ENCODE peak calls at places on chromosomes 13 and 19, in seven cellular contexts. One of them, this sample, is unnamed.

GRCh38 chr13:71169125-71169524 is 697.9 kb downstream of the DACH1 start:
- DNase-seq in A549: no peak
- DNase-seq in HepG2: no peak
- DNase-seq in endothelial cell of umbilical vein: no peak
- DNase-seq in K562: no peak
- DNase-seq in HCT116: no peak
- DNase-seq in H1: no peak
- DNase-seq in this sample: no peak

GRCh38 chr19:11737964-11738745 is 591 bp downstream of the ZNF823 start:
- DNase-seq in K562: peak; percentile 38
- DNase-seq in A549: peak; percentile 43
- DNase-seq in H1: no peak
- DNase-seq in HCT116: no peak
- DNase-seq in HepG2: peak; percentile 67
- DNase-seq in endothelial cell of umbilical vein: peak; percentile 34
- DNase-seq in this sample: peak; percentile 12

GRCh38 chr13:93270769-93271753 is 44.5 kb downstream of the GPC6 start:
- DNase-seq in HCT116: no peak
- DNase-seq in HepG2: peak; percentile 74
- DNase-seq in K562: no peak
- DNase-seq in H1: no peak
- DNase-seq in endothelial cell of umbilical vein: no peak
- DNase-seq in A549: peak; percentile 22
- DNase-seq in this sample: peak; percentile 44

GRCh38 chr19:11480927-11481776 is at the start of gene ELAVL3:
- DNase-seq in HepG2: no peak
- DNase-seq in H1: no peak
- DNase-seq in endothelial cell of umbilical vein: no peak
- DNase-seq in HCT116: no peak
- DNase-seq in A549: no peak
- DNase-seq in K562: no peak
- DNase-seq in this sample: no peak

GRCh38 chr19:4987692-4988370 is 18.9 kb downstream of the KDM4B start:
- DNase-seq in H1: no peak
- DNase-seq in HCT116: no peak
- DNase-seq in HepG2: no peak
- DNase-seq in K562: no peak
- DNase-seq in endothelial cell of umbilical vein: no peak
- DNase-seq in A549: no peak
- DNase-seq in this sample: peak; percentile 59

GRCh38 chr13:25249001-25249543 is 38.2 kb downstream of the MTMR6 start:
- DNase-seq in HCT116: no peak
- DNase-seq in K562: no peak
- DNase-seq in H1: no peak
- DNase-seq in HepG2: peak; percentile 19
- DNase-seq in A549: peak; percentile 9
- DNase-seq in endothelial cell of umbilical vein: no peak
- DNase-seq in this sample: peak; percentile 43

GRCh38 chr19:38270587-38271167 is 6.3 kb downstream of the SPINT2 start:
- DNase-seq in endothelial cell of umbilical vein: no peak
- DNase-seq in H1: no peak
- DNase-seq in A549: peak; percentile 97
- DNase-seq in K562: peak; percentile 77
- DNase-seq in HepG2: no peak
- DNase-seq in HCT116: no peak
- DNase-seq in this sample: peak; percentile 56

GRCh38 chr19:38142176-38143035 is 81.6 kb downstream of the DPF1 start:
- DNase-seq in A549: peak; percentile 81
- DNase-seq in endothelial cell of umbilical vein: peak; percentile 37
- DNase-seq in HepG2: peak; percentile 33
- DNase-seq in K562: peak; percentile 76
- DNase-seq in H1: peak; percentile 41
- DNase-seq in HCT116: no peak
- DNase-seq in this sample: peak; percentile 28

GRCh38 chr19:4867534-4868285 is at the start of gene PLIN3:
- DNase-seq in H1: peak; percentile 81
- DNase-seq in endothelial cell of umbilical vein: peak; percentile 98
- DNase-seq in HepG2: peak; percentile 89
- DNase-seq in K562: peak; percentile 100
- DNase-seq in HCT116: peak; percentile 88
- DNase-seq in A549: peak; percentile 96
- DNase-seq in this sample: peak; percentile 93

GRCh38 chr13:73215807-73216206 is 157.0 kb downstream of the KLF5 start:
- DNase-seq in K562: no peak
- DNase-seq in HepG2: no peak
- DNase-seq in endothelial cell of umbilical vein: no peak
- DNase-seq in H1: no peak
- DNase-seq in HCT116: no peak
- DNase-seq in A549: no peak
- DNase-seq in this sample: peak; percentile 26

DNA sequence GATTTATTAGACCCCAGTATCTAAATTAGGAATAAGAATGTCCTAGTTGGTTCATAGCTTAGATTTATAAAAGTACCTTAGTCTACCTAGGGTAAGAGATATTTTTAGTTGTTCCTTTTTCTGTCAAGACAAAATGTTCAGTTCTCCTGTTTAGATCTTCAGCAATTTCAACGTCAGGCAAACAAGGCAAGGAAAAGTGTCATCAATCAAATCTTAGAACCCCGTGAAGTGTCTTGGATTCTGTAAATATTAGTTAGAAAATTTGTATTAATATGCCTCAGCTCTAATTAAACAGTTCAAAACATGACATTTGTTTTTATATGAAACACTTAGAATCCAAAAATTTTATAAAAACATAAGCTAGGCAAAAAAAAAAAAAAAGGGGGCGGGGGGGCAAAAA is 296.6 kb downstream of the PCDH9 start:
- DNase-seq in A549: peak; percentile 18
- DNase-seq in K562: no peak
- DNase-seq in HCT116: no peak
- DNase-seq in endothelial cell of umbilical vein: no peak
- DNase-seq in H1: no peak
- DNase-seq in HepG2: no peak
- DNase-seq in this sample: no peak
- H3K4me2 ChIP-seq in A549: peak overlapping the region; percentile 80
- H3K4me2 ChIP-seq in K562: no peak overlapping the region
- H3K4me2 ChIP-seq in HCT116: no peak overlapping the region
- H3K4me2 ChIP-seq in endothelial cell of umbilical vein: no peak overlapping the region
- H3K4me2 ChIP-seq in H1: no peak overlapping the region
- H3K4me2 ChIP-seq in HepG2: no peak overlapping the region
- H3K4me2 ChIP-seq in this sample: no peak overlapping the region

GRCh38 chr19:6373096-6373812 is 660 bp downstream of the ALKBH7 start:
- DNase-seq in HCT116: peak; percentile 93
- DNase-seq in K562: peak; percentile 94
- DNase-seq in H1: peak; percentile 98
- DNase-seq in A549: peak; percentile 97
- DNase-seq in HepG2: peak; percentile 88
- DNase-seq in endothelial cell of umbilical vein: peak; percentile 98
- DNase-seq in this sample: peak; percentile 98

GRCh38 chr19:6374711-6375410 is 872 bp downstream of the PSPN start:
- DNase-seq in K562: no peak
- DNase-seq in HCT116: no peak
- DNase-seq in endothelial cell of umbilical vein: no peak
- DNase-seq in HepG2: no peak
- DNase-seq in A549: no peak
- DNase-seq in H1: no peak
- DNase-seq in this sample: no peak

GRCh38 chr19:6373813-6374108 is 1.2 kb downstream of the ALKBH7 start:
- DNase-seq in endothelial cell of umbilical vein: no peak
- DNase-seq in K562: peak; percentile 71
- DNase-seq in H1: no peak
- DNase-seq in A549: no peak
- DNase-seq in HCT116: no peak
- DNase-seq in HepG2: no peak
- DNase-seq in this sample: no peak

GRCh38 chr19:6374179-6374709 is 1.5 kb downstream of the PSPN start:
- DNase-seq in HepG2: no peak
- DNase-seq in K562: no peak
- DNase-seq in HCT116: no peak
- DNase-seq in endothelial cell of umbilical vein: no peak
- DNase-seq in A549: no peak
- DNase-seq in H1: no peak
- DNase-seq in this sample: no peak

DNA sequence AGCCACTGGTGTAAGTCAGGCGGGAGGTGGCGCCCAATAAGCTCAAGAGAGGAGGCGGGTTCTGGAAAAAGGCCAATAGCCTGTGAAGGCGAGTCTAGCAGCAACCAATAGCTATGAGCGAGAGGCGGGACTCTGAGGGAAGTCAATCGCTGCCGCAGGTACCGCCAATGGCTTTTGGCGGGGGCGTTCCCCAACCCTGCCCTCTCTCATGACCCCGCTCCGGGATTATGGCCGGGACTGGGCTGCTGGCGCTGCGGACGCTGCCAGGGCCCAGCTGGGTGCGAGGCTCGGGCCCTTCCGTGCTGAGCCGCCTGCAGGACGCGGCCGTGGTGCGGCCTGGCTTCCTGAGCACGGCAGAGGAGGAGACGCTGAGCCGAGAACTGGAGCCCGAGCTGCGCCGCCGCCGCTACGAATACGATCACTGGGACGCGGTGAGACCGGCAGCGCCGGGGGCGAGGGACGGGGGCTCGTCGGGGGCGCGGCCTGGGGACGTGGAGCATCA is at the start of gene ALKBH7:
- DNase-seq in HepG2: peak; percentile 99
- DNase-seq in A549: peak; percentile 99
- DNase-seq in H1: peak; percentile 97
- DNase-seq in endothelial cell of umbilical vein: peak; percentile 99
- DNase-seq in K562: peak; percentile 91
- DNase-seq in HCT116: peak; percentile 100
- DNase-seq in this sample: peak; percentile 100
- TF ChIP-seq POLR2A in HepG2: peak; percentile 62
- TF ChIP-seq POLR2A in A549: peak; percentile 27
- TF ChIP-seq POLR2A in H1: no peak
- TF ChIP-seq POLR2A in endothelial cell of umbilical vein: no peak
- TF ChIP-seq POLR2A in K562: peak; percentile 84
- TF ChIP-seq POLR2A in HCT116: peak; percentile 9
- TF ChIP-seq POLR2A in this sample: peak; percentile 67

GRCh38 chr19:27777242-27777641 is 1435.7 kb downstream of the UQCRFS1 start:
- DNase-seq in endothelial cell of umbilical vein: no peak
- DNase-seq in K562: no peak
- DNase-seq in H1: no peak
- DNase-seq in HepG2: no peak
- DNase-seq in HCT116: no peak
- DNase-seq in A549: no peak
- DNase-seq in this sample: no peak

GRCh38 chr19:27776524-27776923 is 1436.4 kb downstream of the UQCRFS1 start:
- DNase-seq in HepG2: no peak
- DNase-seq in H1: no peak
- DNase-seq in endothelial cell of umbilical vein: no peak
- DNase-seq in K562: peak; percentile 31
- DNase-seq in A549: no peak
- DNase-seq in HCT116: no peak
- DNase-seq in this sample: no peak

GRCh38 chr19:27779953-27780352 is 1433.0 kb downstream of the UQCRFS1 start:
- DNase-seq in K562: no peak
- DNase-seq in HCT116: no peak
- DNase-seq in HepG2: no peak
- DNase-seq in endothelial cell of umbilical vein: no peak
- DNase-seq in H1: no peak
- DNase-seq in A549: no peak
- DNase-seq in this sample: no peak

GRCh38 chr19:27777726-27778125 is 1435.2 kb downstream of the UQCRFS1 start:
- DNase-seq in HepG2: no peak
- DNase-seq in A549: peak; percentile 52
- DNase-seq in endothelial cell of umbilical vein: no peak
- DNase-seq in K562: peak; percentile 25
- DNase-seq in HCT116: no peak
- DNase-seq in H1: no peak
- DNase-seq in this sample: no peak

GRCh38 chr19:27780367-27781065 is 1432.4 kb downstream of the UQCRFS1 start:
- DNase-seq in K562: no peak
- DNase-seq in A549: no peak
- DNase-seq in HepG2: no peak
- DNase-seq in endothelial cell of umbilical vein: no peak
- DNase-seq in H1: no peak
- DNase-seq in HCT116: no peak
- DNase-seq in this sample: no peak
- H3K4me2 ChIP-seq in K562: no peak overlapping the region
- H3K4me2 ChIP-seq in A549: no peak overlapping the region
- H3K4me2 ChIP-seq in HepG2: no peak overlapping the region
- H3K4me2 ChIP-seq in endothelial cell of umbilical vein: no peak overlapping the region
- H3K4me2 ChIP-seq in H1: no peak overlapping the region
- H3K4me2 ChIP-seq in HCT116: no peak overlapping the region
- H3K4me2 ChIP-seq in this sample: no peak overlapping the region

DNA sequence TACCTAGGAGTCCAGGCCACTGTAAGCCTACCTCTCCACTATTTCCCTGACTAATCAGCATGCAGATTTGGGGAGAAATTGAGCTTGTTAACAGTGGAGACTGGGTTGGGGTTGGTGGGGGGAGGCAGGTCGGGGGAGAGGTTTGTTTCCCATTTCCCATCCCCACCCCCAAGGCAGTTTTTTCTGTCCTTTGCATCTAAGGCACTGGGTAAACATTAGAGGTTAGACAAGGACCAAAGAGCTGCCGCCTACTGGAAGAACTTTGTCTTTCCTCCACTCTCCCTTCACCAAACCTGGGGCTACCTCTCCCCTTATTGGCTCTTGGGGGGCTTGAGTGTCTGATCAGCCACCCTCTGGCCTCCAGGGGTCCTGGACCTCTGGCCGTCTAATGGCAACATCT is 953 bp downstream of the KCNN4 start:
- DNase-seq in A549: peak; percentile 55
- DNase-seq in endothelial cell of umbilical vein: no peak
- DNase-seq in HepG2: no peak
- DNase-seq in K562: no peak
- DNase-seq in HCT116: no peak
- DNase-seq in H1: no peak
- DNase-seq in this sample: no peak
- TF ChIP-seq POLR2A in A549: no peak
- TF ChIP-seq POLR2A in endothelial cell of umbilical vein: no peak
- TF ChIP-seq POLR2A in HepG2: no peak
- TF ChIP-seq POLR2A in K562: no peak
- TF ChIP-seq POLR2A in HCT116: no peak
- TF ChIP-seq POLR2A in H1: no peak
- TF ChIP-seq POLR2A in this sample: no peak

GRCh38 chr13:29484796-29485195 is 110.7 kb downstream of the SLC7A1 start:
- DNase-seq in A549: no peak
- DNase-seq in endothelial cell of umbilical vein: no peak
- DNase-seq in HCT116: no peak
- DNase-seq in HepG2: no peak
- DNase-seq in H1: no peak
- DNase-seq in K562: no peak
- DNase-seq in this sample: no peak
- H3K4me2 ChIP-seq in A549: no peak overlapping the region
- H3K4me2 ChIP-seq in endothelial cell of umbilical vein: no peak overlapping the region
- H3K4me2 ChIP-seq in HCT116: no peak overlapping the region
- H3K4me2 ChIP-seq in HepG2: no peak overlapping the region
- H3K4me2 ChIP-seq in H1: no peak overlapping the region
- H3K4me2 ChIP-seq in K562: no peak overlapping the region
- H3K4me2 ChIP-seq in this sample: no peak overlapping the region

GRCh38 chr13:75458696-75459422 is 23.1 kb downstream of the TBC1D4 start:
- DNase-seq in K562: no peak
- DNase-seq in HCT116: no peak
- DNase-seq in endothelial cell of umbilical vein: peak; percentile 20
- DNase-seq in A549: no peak
- DNase-seq in HepG2: peak; percentile 97
- DNase-seq in H1: no peak
- DNase-seq in this sample: no peak
- TF ChIP-seq POLR2A in K562: no peak
- TF ChIP-seq POLR2A in HCT116: no peak
- TF ChIP-seq POLR2A in endothelial cell of umbilical vein: no peak
- TF ChIP-seq POLR2A in A549: no peak
- TF ChIP-seq POLR2A in HepG2: peak; percentile 41
- TF ChIP-seq POLR2A in H1: no peak
- TF ChIP-seq POLR2A in this sample: no peak

This sample was measured in IMR-90.